ENCODE peak calls at places on chromosomes 11 and 22, in five cellular contexts. J is ovary, B is tibial artery, M is brain microvascular endothelial cell, X is H9. C is an unnamed sample.

GRCh38 chr11:85170184-85170583 is 457.0 kb downstream of the DLG2 start:
- DNase-seq in J (no peak), B (no peak), M (peak), X (no peak), C (no peak)

GRCh38 chr11:107856981-107857517 is 1.5 kb downstream of the SLC35F2 start:
- DNase-seq in J (no peak), B (no peak), M (no peak), X (no peak), C (no peak)

GRCh38 chr11:76897233-76897632 is 36.5 kb downstream of the ACER3 start:
- DNase-seq in J (no peak), B (no peak), M (no peak), X (no peak), C (no peak)

GRCh38 chr11:85472953-85473352 is 154.2 kb downstream of the DLG2 start:
- DNase-seq in J (no peak), B (no peak), M (no peak), X (peak), C (no peak)

GRCh38 chr11:114179234-114179941 is 116.8 kb upstream of the NNMT start:
- DNase-seq in J (peak), B (peak), M (peak), X (no peak), C (peak)

GRCh38 chr11:70542811-70543210 is 144.5 kb downstream of the CTTN start:
- DNase-seq in J (no peak), B (no peak), M (no peak), X (no peak), C (no peak)

GRCh38 chr22:35150163-35151107 is 84.5 kb downstream of the ISX start:
- DNase-seq in J (peak), B (no peak), M (peak), X (peak), C (no peak)

GRCh38 chr11:78683774-78684173 is 109.1 kb upstream of the NARS2 start:
- DNase-seq in J (no peak), B (no peak), M (no peak), X (no peak), C (no peak)

GRCh38 chr22:47298017-47298820 is 535.8 kb downstream of the TBC1D22A start:
- DNase-seq in J (no peak), B (no peak), M (no peak), X (no peak), C (no peak)

GRCh38 chr22:23804781-23805291 is 18.1 kb downstream of the SMARCB1 start:
- DNase-seq in J (no peak), B (no peak), M (no peak), X (no peak), C (no peak)

GRCh38 chr22:44147821-44148574 is 32.7 kb upstream of the PARVG start:
- DNase-seq in J (no peak), B (no peak), M (peak), X (peak), C (no peak)

GRCh38 chr11:11659567-11660341 is 37.9 kb upstream of the GALNT18 start:
- DNase-seq in J (no peak), B (no peak), M (no peak), X (no peak), C (no peak)

GRCh38 chr22:23106906-23107367 is 34.9 kb downstream of the RSPH14 start:
- DNase-seq in J (no peak), B (no peak), M (no peak), X (no peak), C (no peak)

GRCh38 chr22:43136255-43136654 is 6.9 kb downstream of the MCAT start:
- DNase-seq in J (no peak), B (no peak), M (no peak), X (peak), C (no peak)

GRCh38 chr11:72334651-72335050 is 90.7 kb upstream of the PHOX2A start:
- DNase-seq in J (no peak), B (no peak), M (no peak), X (no peak), C (no peak)

GRCh38 chr11:54558407-54558806 is 45.4 kb downstream of the OR4C46 start:
- DNase-seq in J (no peak), B (no peak), M (no peak), X (no peak), C (no peak)

GRCh38 chr11:130476200-130476921 is 27.9 kb downstream of the ADAMTS15 start:
- DNase-seq in J (no peak), B (peak), M (no peak), X (no peak), C (no peak)

GRCh38 chr11:68303982-68304780 is 8.2 kb upstream of the LRP5 start:
- DNase-seq in J (no peak), B (no peak), M (no peak), X (no peak), C (no peak)

GRCh38 chr11:69261116-69261515 is 32.8 kb upstream of the MYEOV start:
- DNase-seq in J (no peak), B (peak), M (no peak), X (no peak), C (no peak)

GRCh38 chr11:96215094-96215782 is 127.8 kb downstream of the MAML2 start:
- DNase-seq in J (peak), B (no peak), M (peak), X (no peak), C (no peak)

GRCh38 chr22:36761553-36762240 is 14.2 kb downstream of the IFT27 start:
- DNase-seq in J (no peak), B (peak), M (no peak), X (peak), C (peak)

GRCh38 chr11:116375221-116375620 is 397.6 kb downstream of the BUD13 start:
- DNase-seq in J (no peak), B (no peak), M (no peak), X (no peak), C (no peak)
- TF ChIP-seq CTCF in J (no peak), B (no peak), M (no peak), X (peak), C (no peak)

DNA sequence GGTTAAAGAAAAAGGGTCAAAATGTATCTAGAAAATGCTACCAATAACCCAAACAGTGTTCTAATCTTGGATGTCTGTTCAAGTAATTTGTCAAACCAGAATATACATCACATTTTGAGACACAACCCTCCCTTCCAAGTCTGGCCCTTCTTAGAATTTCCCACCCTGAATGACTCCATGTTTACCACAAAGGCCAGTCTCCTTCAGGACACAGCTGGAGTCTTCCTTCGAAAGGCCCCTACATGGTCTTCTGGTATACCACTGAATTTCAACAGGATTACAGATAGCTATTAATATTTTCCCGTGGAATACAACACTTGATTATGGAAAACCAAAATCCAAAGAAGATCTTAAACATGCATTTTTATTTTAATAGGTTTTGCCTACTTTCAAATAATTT is 10.2 kb downstream of the CCDC34 start:
- DNase-seq in J (no peak), B (no peak), M (no peak), X (no peak), C (no peak)
- TF ChIP-seq CTCF in J (no peak), B (no peak), M (no peak), X (no peak), C (no peak)

GRCh38 chr11:5007561-5007960 is 12.9 kb downstream of the OR51L1 start:
- DNase-seq in J (no peak), B (no peak), M (no peak), X (no peak), C (no peak)

GRCh38 chr11:5004429-5005274 is 10.0 kb downstream of the OR51L1 start:
- DNase-seq in J (no peak), B (no peak), M (peak), X (peak), C (no peak)
- TF ChIP-seq CTCF in J (no peak), B (peak), M (peak), X (peak), C (peak)

DNA sequence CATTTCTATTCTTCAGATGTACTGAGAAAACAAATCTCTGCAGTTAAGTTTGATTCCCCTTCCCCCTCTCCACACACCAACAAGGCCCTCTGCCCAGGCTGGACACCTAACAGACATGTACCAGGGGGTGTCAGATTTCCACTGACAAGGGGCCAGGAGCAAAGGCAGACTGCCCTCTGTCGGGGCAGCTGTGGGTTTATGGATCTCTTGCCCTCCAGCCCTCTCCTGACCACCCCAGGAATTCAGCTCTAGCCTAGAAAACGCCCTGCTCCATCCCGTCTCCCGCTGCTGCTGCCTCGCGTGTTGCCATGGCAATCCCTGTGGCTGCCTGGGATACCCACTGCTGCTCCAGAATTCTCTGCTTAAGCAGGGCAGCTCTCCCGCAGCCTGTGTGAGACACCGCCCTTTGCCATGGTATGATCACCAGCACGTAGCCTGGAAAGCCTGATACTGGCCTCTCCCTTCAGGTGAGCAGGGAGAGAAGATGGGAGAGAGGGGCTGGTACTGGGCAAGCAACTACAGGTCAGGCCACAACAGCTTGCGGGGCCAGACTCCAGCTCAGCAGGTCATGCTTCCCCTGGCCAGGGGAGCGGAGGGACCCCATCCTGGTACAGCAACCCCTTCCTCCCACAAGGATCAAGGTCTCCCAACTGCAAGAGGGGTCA is 41.6 kb downstream of the BUD13 start:
- DNase-seq in J (no peak), B (peak), M (no peak), X (peak), C (peak)
- TF ChIP-seq CTCF in J (no peak), B (no peak), M (peak), X (peak), C (no peak)

GRCh38 chr22:45458532-45458931 is 44.2 kb upstream of the FBLN1 start:
- DNase-seq in J (no peak), B (no peak), M (no peak), X (no peak), C (no peak)
- TF ChIP-seq CTCF in J (no peak), B (no peak), M (no peak), X (no peak), C (no peak)

DNA sequence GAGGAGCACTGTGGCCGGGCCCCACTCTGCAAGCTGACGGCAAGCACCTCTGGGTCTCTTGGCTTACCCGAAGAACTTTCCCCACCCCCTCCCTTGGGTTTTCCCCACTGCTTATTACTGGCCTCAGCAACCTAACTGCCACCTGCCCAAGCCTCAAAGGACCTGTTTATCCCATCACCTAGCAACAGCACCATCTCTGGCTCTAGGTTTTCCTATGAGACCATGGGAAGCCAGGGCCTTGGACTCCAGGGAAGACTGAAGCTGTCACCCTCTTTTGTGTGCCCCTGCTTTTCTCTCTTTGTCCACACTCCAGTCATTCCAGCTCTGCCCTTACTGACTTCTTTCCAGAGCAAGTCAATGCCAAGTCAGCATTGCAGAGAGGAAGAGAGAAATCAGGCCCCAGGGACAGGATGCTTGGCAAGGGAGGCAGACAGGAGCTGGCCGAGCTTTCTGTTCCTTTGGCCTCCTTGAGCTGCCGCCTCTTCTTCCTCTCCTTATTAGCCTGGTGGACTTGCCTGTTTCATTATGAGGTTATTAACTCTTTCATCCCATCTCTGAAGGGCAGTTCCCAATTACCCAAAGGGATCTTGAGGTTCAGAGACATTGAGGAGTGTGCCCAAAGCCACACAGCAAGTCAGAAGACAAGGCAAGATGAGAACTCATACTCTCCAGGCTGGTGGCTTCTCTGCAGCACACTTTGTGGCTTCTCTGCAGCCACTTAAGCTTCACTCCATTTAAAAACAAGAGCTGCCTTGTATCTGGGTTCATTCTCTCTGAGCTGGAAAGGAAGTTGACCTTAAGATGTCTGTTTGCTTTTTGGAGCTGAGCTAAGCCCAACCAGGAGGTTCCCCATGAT is at the start of gene SMIM35:
- DNase-seq in J (no peak), B (no peak), M (no peak), X (no peak), C (no peak)
- TF ChIP-seq CTCF in J (no peak), B (no peak), M (no peak), X (no peak), C (no peak)

GRCh38 chr11:82906236-82906635 is 4.7 kb downstream of the DDIAS start:
- DNase-seq in J (no peak), B (no peak), M (no peak), X (no peak), C (no peak)
- TF ChIP-seq CTCF in J (no peak), B (peak), M (peak), X (peak), C (peak)

GRCh38 chr11:120079750-120080610 is 57.9 kb downstream of the TRIM29 start:
- DNase-seq in J (no peak), B (no peak), M (no peak), X (peak), C (no peak)
- TF ChIP-seq CTCF in J (no peak), B (peak), M (peak), X (peak), C (peak)

GRCh38 chr22:41848468-41848867 is 15.6 kb downstream of the SREBF2 start:
- DNase-seq in J (no peak), B (peak), M (no peak), X (no peak), C (no peak)
- TF ChIP-seq CTCF in J (no peak), B (no peak), M (no peak), X (no peak), C (no peak)

C was measured in coronary artery.